ENCODE peak calls at places on chromosome 9, in six cellular contexts. C is left ventricle myocardium inferior, L is hepatocyte, D is psoas muscle, J is GM12878, X is GM23338. W is an unnamed sample.

GRCh38 chr9:69443178-69443577 is 118.2 kb downstream of the ENTREP1 start:
- DNase-seq in C (no peak), L (no peak), D (no peak), J (no peak), X (no peak), W (no peak)

GRCh38 chr9:138102246-138103051 is 224.9 kb downstream of the CACNA1B start:
- DNase-seq in C (no peak), L (no peak), D (no peak), J (no peak), X (no peak), W (no peak)

GRCh38 chr9:91734371-91734981 is 215.6 kb downstream of the ROR2 start:
- DNase-seq in C (peak; percentile 73), L (peak; percentile 76), D (peak; percentile 75), J (no peak), X (peak; percentile 75), W (peak; percentile 73)

GRCh38 chr9:105357937-105358336 is 89.9 kb upstream of the FSD1L start:
- DNase-seq in C (no peak), L (no peak), D (no peak), J (peak; percentile 64), X (no peak), W (no peak)

GRCh38 chr9:34550681-34551270 is 28.0 kb upstream of the ENHO start:
- DNase-seq in C (no peak), L (no peak), D (no peak), J (no peak), X (no peak), W (no peak)

GRCh38 chr9:95515272-95516113 is 1.3 kb downstream of the PTCH1 start:
- DNase-seq in C (no peak), L (peak; percentile 55), D (no peak), J (no peak), X (peak; percentile 73), W (no peak)

GRCh38 chr9:74078647-74079046 is 418.5 kb upstream of the RORB start:
- DNase-seq in C (no peak), L (no peak), D (no peak), J (no peak), X (no peak), W (no peak)

GRCh38 chr9:113901196-113901818 is 25.2 kb downstream of the ZNF618 start:
- DNase-seq in C (no peak), L (no peak), D (no peak), J (no peak), X (no peak), W (no peak)

GRCh38 chr9:18536554-18536953 is 62.6 kb downstream of the ADAMTSL1 start:
- DNase-seq in C (no peak), L (no peak), D (no peak), J (no peak), X (no peak), W (no peak)

GRCh38 chr9:75451045-75451444 is 362.7 kb downstream of the OSTF1 start:
- DNase-seq in C (no peak), L (no peak), D (no peak), J (no peak), X (no peak), W (no peak)

GRCh38 chr9:75448955-75449354 is 360.6 kb downstream of the OSTF1 start:
- DNase-seq in C (no peak), L (no peak), D (no peak), J (no peak), X (no peak), W (no peak)

GRCh38 chr9:75452512-75452911 is 364.2 kb downstream of the OSTF1 start:
- DNase-seq in C (no peak), L (no peak), D (no peak), J (no peak), X (no peak), W (no peak)

GRCh38 chr9:75454043-75454442 is 365.7 kb downstream of the OSTF1 start:
- DNase-seq in C (no peak), L (peak; percentile 13), D (no peak), J (no peak), X (no peak), W (no peak)

GRCh38 chr9:75451505-75451904 is 363.2 kb downstream of the OSTF1 start:
- DNase-seq in C (no peak), L (no peak), D (no peak), J (no peak), X (no peak), W (no peak)
- H3K4me1 ChIP-seq in C (peaks cover 42% of the 10 kb centered on the region), L (no peaks in the 10 kb centered on the region), D (no peaks in the 10 kb centered on the region), J (peaks cover 6% of the 10 kb centered on the region), X (peaks cover 7% of the 10 kb centered on the region), W (peaks cover 48% of the 10 kb centered on the region)

GRCh38 chr9:110059461-110059860 is 148.5 kb downstream of the C9orf152 start:
- DNase-seq in C (no peak), L (no peak), D (no peak), J (no peak), X (no peak), W (no peak)

GRCh38 chr9:110056062-110056461 is 151.9 kb downstream of the C9orf152 start:
- DNase-seq in C (no peak), L (no peak), D (no peak), J (no peak), X (no peak), W (no peak)

DNA sequence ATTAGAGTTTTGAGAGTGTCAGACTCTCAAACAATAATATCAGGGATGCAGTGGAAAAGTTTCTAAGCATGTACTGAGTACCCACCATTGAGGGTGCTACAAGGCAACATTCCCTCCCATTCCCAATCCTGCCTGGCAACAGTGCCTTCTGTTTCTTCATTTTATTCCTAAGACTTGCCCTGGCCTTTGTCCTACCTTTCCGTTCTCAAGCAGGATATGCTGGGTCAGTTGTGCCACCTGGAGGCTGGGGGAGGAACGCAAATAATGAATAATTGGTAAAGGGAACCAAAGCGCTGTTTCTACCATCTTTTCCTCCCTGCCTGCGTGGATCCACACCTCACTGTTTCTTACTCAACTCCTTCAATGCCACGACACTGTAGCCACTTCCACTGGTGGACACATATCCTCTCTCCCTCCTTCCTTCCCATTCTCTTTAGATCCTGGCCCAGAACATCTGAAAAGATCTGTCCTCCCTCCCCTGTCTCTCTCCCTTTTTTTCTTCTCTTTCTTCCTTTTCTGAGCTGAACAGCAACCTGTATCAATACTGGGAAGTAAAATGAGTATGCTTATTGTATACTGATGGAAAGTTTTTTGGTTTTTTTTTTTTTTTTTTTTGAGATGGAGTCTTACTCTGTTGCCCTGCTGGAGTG is 149.5 kb downstream of the C9orf152 start:
- DNase-seq in C (no peak), L (peak; percentile 71), D (peak; percentile 29), J (no peak), X (peak; percentile 94), W (no peak)
- TF ChIP-seq CTCF in C (peak; percentile 61), L (peak; percentile 60), D (peak; percentile 69), J (peak; percentile 74), X (peak; percentile 77), W (peak; percentile 50)

DNA sequence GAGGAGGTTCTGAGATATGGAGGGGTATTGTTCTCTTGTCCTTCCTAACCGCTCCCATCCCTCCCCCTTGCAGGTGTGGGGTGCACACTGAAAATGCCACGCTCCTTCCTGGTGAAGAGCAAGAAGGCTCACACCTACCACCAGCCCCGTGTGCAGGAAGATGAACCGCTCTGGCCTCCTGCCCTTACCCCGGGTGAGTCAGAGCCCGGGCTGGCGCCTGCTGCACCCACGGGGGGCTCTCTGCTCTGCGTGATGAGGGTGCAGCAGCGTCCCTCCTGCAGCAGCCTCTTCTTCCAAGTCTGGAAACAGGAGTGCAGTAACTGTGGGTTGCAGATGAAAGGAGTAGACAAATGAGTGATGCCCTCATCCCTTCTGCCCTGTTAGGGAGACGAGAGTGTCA is 8.1 kb downstream of the GFI1B start:
- DNase-seq in C (no peak), L (no peak), D (no peak), J (no peak), X (no peak), W (peak; percentile 35)
- H3K4me1 ChIP-seq in C (peaks cover 18% of the 10 kb centered on the region), L (peaks cover 4% of the 10 kb centered on the region), D (peaks cover 4% of the 10 kb centered on the region), J (peaks cover 3% of the 10 kb centered on the region), X (no peaks in the 10 kb centered on the region), W (no peaks in the 10 kb centered on the region)

DNA sequence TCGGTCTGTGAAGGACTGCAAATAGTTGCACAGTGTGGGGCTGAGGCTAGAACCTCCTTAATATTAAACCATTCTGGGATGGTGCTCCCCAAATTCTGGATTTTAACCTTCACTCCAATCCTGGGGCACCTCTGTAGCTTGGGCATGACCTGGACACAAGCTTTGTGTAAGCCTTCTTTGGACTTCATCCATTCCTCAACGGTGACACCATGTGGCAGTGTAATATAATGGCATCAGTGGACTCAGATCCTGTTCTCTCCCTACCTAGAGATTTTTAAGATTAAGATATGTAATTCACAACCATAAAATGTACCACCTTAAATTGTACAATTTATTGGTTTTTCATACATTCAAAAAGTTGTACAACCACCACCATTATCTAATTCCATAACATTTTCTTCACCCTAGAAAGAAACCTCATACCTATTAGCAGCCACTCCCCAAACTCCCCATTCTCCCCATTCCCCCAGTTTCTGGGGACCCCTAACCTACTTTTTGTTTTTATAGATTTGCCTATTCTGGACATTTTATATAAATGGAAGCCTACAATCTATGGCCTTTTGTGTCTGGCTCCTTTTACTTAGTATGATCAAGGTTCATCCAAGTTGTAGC is 4.8 kb upstream of the PLGRKT start:
- DNase-seq in C (no peak), L (peak; percentile 67), D (no peak), J (no peak), X (peak; percentile 73), W (no peak)
- TF ChIP-seq CTCF in C (peak; percentile 63), L (peak; percentile 52), D (peak; percentile 61), J (peak; percentile 77), X (peak; percentile 71), W (peak; percentile 61)

DNA sequence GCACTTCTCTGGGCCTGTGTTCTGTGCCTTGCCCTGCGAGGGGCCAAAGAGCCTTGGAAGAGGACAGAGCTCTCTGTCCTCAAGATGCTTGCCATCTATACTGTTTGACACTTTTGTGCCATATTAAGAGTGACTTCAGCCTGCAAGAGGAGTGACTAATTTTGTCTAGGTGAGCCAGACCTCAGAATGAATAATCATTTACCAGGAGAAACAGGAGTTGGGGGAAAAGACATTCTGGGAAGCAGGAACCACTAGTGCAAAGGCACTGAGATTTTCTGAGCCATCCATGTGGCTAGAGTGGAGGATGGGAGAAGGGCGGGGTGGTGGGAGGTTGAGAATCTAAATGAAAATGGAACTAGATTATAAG is 1.9 kb downstream of the GSN start:
- DNase-seq in C (no peak), L (no peak), D (no peak), J (no peak), X (no peak), W (no peak)
- H3K4me1 ChIP-seq in C (peaks cover 75% of the 10 kb centered on the region), L (peaks cover 46% of the 10 kb centered on the region), D (peaks cover 49% of the 10 kb centered on the region), J (peaks cover 16% of the 10 kb centered on the region), X (peaks cover 36% of the 10 kb centered on the region), W (peaks cover 59% of the 10 kb centered on the region)

DNA sequence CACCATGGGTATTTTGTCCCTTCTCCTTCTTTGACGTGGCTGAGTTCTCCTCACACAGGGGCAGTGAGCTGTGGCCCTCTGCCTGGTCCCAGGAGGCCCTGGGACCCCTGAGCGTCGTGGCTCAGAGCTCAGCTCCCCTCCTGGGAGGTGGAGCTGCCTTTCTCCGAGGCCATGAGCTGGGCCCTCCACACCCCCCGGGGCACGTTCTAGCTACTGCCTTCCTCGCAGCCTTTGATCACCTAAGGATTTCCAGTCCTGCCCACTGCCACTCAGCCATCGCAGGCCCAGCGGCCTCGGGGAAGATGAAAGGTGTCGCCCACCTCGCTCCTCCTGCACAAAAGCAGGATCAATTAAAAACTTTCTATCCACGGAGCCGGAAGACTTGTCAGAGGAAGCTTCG is 94.8 kb upstream of the RAPGEF1 start:
- DNase-seq in C (no peak), L (no peak), D (no peak), J (no peak), X (no peak), W (no peak)
- TF ChIP-seq CTCF in C (no peak), L (no peak), D (no peak), J (no peak), X (no peak), W (no peak)

GRCh38 chr9:131708613-131709002 is 31.3 kb downstream of the RAPGEF1 start:
- DNase-seq in C (no peak), L (no peak), D (no peak), J (no peak), X (no peak), W (no peak)
- H3K4me1 ChIP-seq in C (peaks cover 99% of the 10 kb centered on the region), L (peaks cover 52% of the 10 kb centered on the region), D (peaks cover 79% of the 10 kb centered on the region), J (peaks cover 71% of the 10 kb centered on the region), X (peaks cover 63% of the 10 kb centered on the region), W (peaks cover 95% of the 10 kb centered on the region)